ENCODE peak calls at places on chromosomes 7 and 10, in four cellular contexts. One of them, this sample, is unnamed.
A peak's percentile ranks its signal among the peaks of the same experiment; 100 is the strongest.

GRCh38 chr7:10934292-10934691 is 39.4 kb upstream of the PHF14 start:
- DNase-seq in cardiac fibroblast: peak; percentile 88
- DNase-seq in colonic mucosa: no peak
- DNase-seq in lower lobe of right lung: no peak
- DNase-seq in this sample: no peak

GRCh38 chr7:5574770-5575269 is 151.2 kb upstream of the TNRC18 start:
- DNase-seq in lower lobe of right lung: no peak
- DNase-seq in cardiac fibroblast: no peak
- DNase-seq in colonic mucosa: no peak
- DNase-seq in this sample: no peak

GRCh38 chr7:102024769-102025391 is 207.5 kb downstream of the CUX1 start:
- DNase-seq in colonic mucosa: peak; percentile 56
- DNase-seq in lower lobe of right lung: peak; percentile 17
- DNase-seq in cardiac fibroblast: no peak
- DNase-seq in this sample: no peak

GRCh38 chr10:96720422-96721206 is at the start of gene PIK3AP1:
- DNase-seq in colonic mucosa: peak; percentile 72
- DNase-seq in cardiac fibroblast: no peak
- DNase-seq in lower lobe of right lung: peak; percentile 82
- DNase-seq in this sample: no peak

GRCh38 chr10:125656523-125656922 is 26.4 kb downstream of the TEX36 start:
- DNase-seq in colonic mucosa: no peak
- DNase-seq in lower lobe of right lung: no peak
- DNase-seq in cardiac fibroblast: no peak
- DNase-seq in this sample: no peak

GRCh38 chr7:81957517-81957916 is 187.7 kb upstream of the HGF start:
- DNase-seq in colonic mucosa: no peak
- DNase-seq in cardiac fibroblast: no peak
- DNase-seq in lower lobe of right lung: no peak
- DNase-seq in this sample: no peak

GRCh38 chr10:43151371-43151770 is 13.1 kb downstream of the CSGALNACT2 start:
- DNase-seq in colonic mucosa: no peak
- DNase-seq in cardiac fibroblast: peak; percentile 57
- DNase-seq in lower lobe of right lung: no peak
- DNase-seq in this sample: no peak

GRCh38 chr7:141012696-141013344 is 1.9 kb downstream of the MRPS33 start:
- DNase-seq in cardiac fibroblast: no peak
- DNase-seq in lower lobe of right lung: no peak
- DNase-seq in colonic mucosa: no peak
- DNase-seq in this sample: peak; percentile 79

GRCh38 chr10:100509241-100509640 is 10.4 kb downstream of the SEC31B start:
- DNase-seq in cardiac fibroblast: peak; percentile 32
- DNase-seq in lower lobe of right lung: no peak
- DNase-seq in colonic mucosa: no peak
- DNase-seq in this sample: no peak

GRCh38 chr10:79101560-79101971 is 32.8 kb downstream of the ZMIZ1 start:
- DNase-seq in colonic mucosa: no peak
- DNase-seq in cardiac fibroblast: no peak
- DNase-seq in lower lobe of right lung: no peak
- DNase-seq in this sample: no peak

GRCh38 chr7:2926120-2926897 is 82.2 kb upstream of the GNA12 start:
- DNase-seq in colonic mucosa: no peak
- DNase-seq in lower lobe of right lung: peak; percentile 20
- DNase-seq in cardiac fibroblast: no peak
- DNase-seq in this sample: no peak

GRCh38 chr7:106774768-106775551 is 90.1 kb upstream of the PIK3CG start:
- DNase-seq in colonic mucosa: no peak
- DNase-seq in cardiac fibroblast: peak; percentile 56
- DNase-seq in lower lobe of right lung: peak; percentile 54
- DNase-seq in this sample: no peak

GRCh38 chr10:129494740-129495139 is 27.7 kb downstream of the MGMT start:
- DNase-seq in lower lobe of right lung: no peak
- DNase-seq in cardiac fibroblast: no peak
- DNase-seq in colonic mucosa: no peak
- DNase-seq in this sample: no peak

GRCh38 chr7:130943336-130943901 is 209.4 kb upstream of the KLF14 start:
- DNase-seq in colonic mucosa: no peak
- DNase-seq in cardiac fibroblast: peak; percentile 76
- DNase-seq in lower lobe of right lung: no peak
- DNase-seq in this sample: peak; percentile 82

GRCh38 chr10:89632824-89633223 is 12.2 kb downstream of the PANK1 start:
- DNase-seq in colonic mucosa: no peak
- DNase-seq in lower lobe of right lung: no peak
- DNase-seq in cardiac fibroblast: no peak
- DNase-seq in this sample: no peak

GRCh38 chr10:117087521-117087920 is 50.5 kb downstream of the VAX1 start:
- DNase-seq in lower lobe of right lung: no peak
- DNase-seq in cardiac fibroblast: no peak
- DNase-seq in colonic mucosa: no peak
- DNase-seq in this sample: no peak

GRCh38 chr7:43531700-43532099 is 51.2 kb upstream of the STK17A start:
- DNase-seq in lower lobe of right lung: no peak
- DNase-seq in cardiac fibroblast: no peak
- DNase-seq in colonic mucosa: no peak
- DNase-seq in this sample: no peak

GRCh38 chr10:11147723-11148122 is 130.1 kb downstream of the CELF2 start:
- DNase-seq in cardiac fibroblast: no peak
- DNase-seq in colonic mucosa: no peak
- DNase-seq in lower lobe of right lung: peak; percentile 56
- DNase-seq in this sample: no peak

GRCh38 chr7:49228447-49228846 is 304.1 kb downstream of the CDC14C start:
- DNase-seq in cardiac fibroblast: no peak
- DNase-seq in colonic mucosa: no peak
- DNase-seq in lower lobe of right lung: no peak
- DNase-seq in this sample: peak; percentile 14

GRCh38 chr7:92010215-92010614 is 69.6 kb downstream of the AKAP9 start:
- DNase-seq in colonic mucosa: no peak
- DNase-seq in lower lobe of right lung: no peak
- DNase-seq in cardiac fibroblast: no peak
- DNase-seq in this sample: peak; percentile 73

GRCh38 chr7:114519215-114519614 is 104.6 kb downstream of the FOXP2 start:
- DNase-seq in lower lobe of right lung: no peak
- DNase-seq in cardiac fibroblast: peak; percentile 37
- DNase-seq in colonic mucosa: no peak
- DNase-seq in this sample: no peak

GRCh38 chr7:148264933-148265557 is 325.5 kb upstream of the C7orf33 start:
- DNase-seq in colonic mucosa: no peak
- DNase-seq in lower lobe of right lung: no peak
- DNase-seq in cardiac fibroblast: peak; percentile 46
- DNase-seq in this sample: peak; percentile 65

GRCh38 chr7:31692451-31692850 is 5.4 kb downstream of the PPP1R17 start:
- DNase-seq in cardiac fibroblast: no peak
- DNase-seq in colonic mucosa: no peak
- DNase-seq in lower lobe of right lung: no peak
- DNase-seq in this sample: no peak

GRCh38 chr10:75652136-75652535 is 220.7 kb downstream of the LRMDA start:
- DNase-seq in lower lobe of right lung: no peak
- DNase-seq in colonic mucosa: no peak
- DNase-seq in cardiac fibroblast: peak; percentile 60
- DNase-seq in this sample: no peak

GRCh38 chr7:115635876-115636275 is 394.7 kb downstream of the TFEC start:
- DNase-seq in colonic mucosa: no peak
- DNase-seq in lower lobe of right lung: no peak
- DNase-seq in cardiac fibroblast: no peak
- DNase-seq in this sample: no peak

GRCh38 chr10:3048114-3049019 is 19.0 kb upstream of the PFKP start:
- DNase-seq in colonic mucosa: no peak
- DNase-seq in lower lobe of right lung: no peak
- DNase-seq in cardiac fibroblast: peak; percentile 37
- DNase-seq in this sample: no peak

GRCh38 chr7:50812847-50813475 is 30.3 kb upstream of the GRB10 start:
- DNase-seq in lower lobe of right lung: peak; percentile 72
- DNase-seq in cardiac fibroblast: peak; percentile 81
- DNase-seq in colonic mucosa: peak; percentile 84
- DNase-seq in this sample: peak; percentile 84

GRCh38 chr10:118752401-118752800 is 2.4 kb downstream of the CACUL1 start:
- DNase-seq in cardiac fibroblast: no peak
- DNase-seq in colonic mucosa: no peak
- DNase-seq in lower lobe of right lung: no peak
- DNase-seq in this sample: no peak

GRCh38 chr7:44980393-44981034 is 1.7 kb upstream of the MYO1G start:
- DNase-seq in colonic mucosa: no peak
- DNase-seq in lower lobe of right lung: no peak
- DNase-seq in cardiac fibroblast: peak; percentile 77
- DNase-seq in this sample: peak; percentile 60

GRCh38 chr10:109982123-109982522 is 25.7 kb upstream of the ADD3 start:
- DNase-seq in colonic mucosa: no peak
- DNase-seq in lower lobe of right lung: no peak
- DNase-seq in cardiac fibroblast: peak; percentile 78
- DNase-seq in this sample: no peak

GRCh38 chr7:23347007-23347681 is 48.0 kb downstream of the MALSU1 start:
- DNase-seq in cardiac fibroblast: no peak
- DNase-seq in colonic mucosa: no peak
- DNase-seq in lower lobe of right lung: no peak
- DNase-seq in this sample: no peak

GRCh38 chr7:23350466-23350865 is 51.3 kb downstream of the MALSU1 start:
- DNase-seq in colonic mucosa: no peak
- DNase-seq in cardiac fibroblast: no peak
- DNase-seq in lower lobe of right lung: no peak
- DNase-seq in this sample: no peak

GRCh38 chr7:23349484-23350157 is 50.5 kb downstream of the MALSU1 start:
- DNase-seq in colonic mucosa: no peak
- DNase-seq in cardiac fibroblast: peak; percentile 64
- DNase-seq in lower lobe of right lung: no peak
- DNase-seq in this sample: peak; percentile 52

GRCh38 chr7:23346316-23346715 is 47.2 kb downstream of the MALSU1 start:
- DNase-seq in colonic mucosa: no peak
- DNase-seq in cardiac fibroblast: no peak
- DNase-seq in lower lobe of right lung: no peak
- DNase-seq in this sample: no peak

DNA sequence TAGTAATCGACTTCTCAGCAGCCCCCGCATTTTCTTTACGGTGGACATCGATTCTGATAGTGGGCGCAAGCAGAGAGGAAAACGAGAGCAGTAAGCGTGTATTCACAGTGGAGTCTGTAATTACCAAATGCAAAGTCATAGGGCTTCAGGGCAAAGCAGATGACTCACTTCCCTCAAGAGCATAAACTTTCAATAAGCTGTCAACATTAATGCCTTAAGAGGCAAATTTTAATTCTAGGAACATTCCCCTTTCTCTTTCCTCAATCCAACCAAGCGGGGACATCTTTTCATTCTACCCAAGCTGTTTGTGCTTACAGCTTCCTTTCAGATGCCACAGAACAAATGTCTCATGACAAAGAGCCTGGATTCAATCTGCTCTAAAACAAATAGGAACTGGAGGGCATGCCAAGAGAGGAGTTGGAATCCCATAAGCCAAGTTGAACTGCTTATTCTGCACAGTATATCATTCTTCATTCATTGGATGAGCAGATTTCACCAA is 48.6 kb downstream of the MALSU1 start:
- DNase-seq in lower lobe of right lung: no peak
- DNase-seq in colonic mucosa: no peak
- DNase-seq in cardiac fibroblast: peak; percentile 83
- DNase-seq in this sample: peak; percentile 88
- H3K4me3 ChIP-seq in lower lobe of right lung: no peak overlapping the region
- H3K4me3 ChIP-seq in colonic mucosa: no peak overlapping the region
- H3K4me3 ChIP-seq in cardiac fibroblast: no peak overlapping the region
- H3K4me3 ChIP-seq in this sample: no peak overlapping the region

DNA sequence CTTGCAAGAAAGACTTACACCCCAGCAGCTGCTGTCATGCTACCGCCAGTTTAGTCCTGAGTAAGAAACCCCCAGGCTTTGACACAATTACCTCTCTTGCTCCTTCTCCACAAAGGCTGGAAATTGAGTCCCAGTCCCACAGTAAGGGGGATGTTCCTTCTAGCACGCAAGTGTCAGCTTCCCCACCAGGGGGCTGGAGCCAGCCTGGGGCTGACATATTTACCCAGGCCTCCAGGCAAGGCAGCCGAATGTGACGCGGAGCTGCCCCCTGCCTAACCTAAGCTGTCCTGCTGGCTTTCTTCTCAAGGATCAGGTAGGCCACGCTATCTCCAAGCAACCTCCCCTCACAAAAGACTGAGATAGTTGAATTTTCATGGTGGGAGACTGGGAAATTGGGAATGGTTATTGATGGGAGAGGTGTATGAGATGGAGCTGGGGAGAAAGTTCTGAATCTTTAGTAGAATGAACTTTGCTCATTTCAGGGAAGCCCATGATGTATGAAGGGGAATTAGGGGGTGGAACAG is 19.2 kb upstream of the BMPER start:
- DNase-seq in lower lobe of right lung: no peak
- DNase-seq in colonic mucosa: no peak
- DNase-seq in cardiac fibroblast: no peak
- DNase-seq in this sample: no peak
- TF ChIP-seq CTCF in lower lobe of right lung: no peak
- TF ChIP-seq CTCF in colonic mucosa: no peak
- TF ChIP-seq CTCF in cardiac fibroblast: peak; percentile 46
- TF ChIP-seq CTCF in this sample: no peak

DNA sequence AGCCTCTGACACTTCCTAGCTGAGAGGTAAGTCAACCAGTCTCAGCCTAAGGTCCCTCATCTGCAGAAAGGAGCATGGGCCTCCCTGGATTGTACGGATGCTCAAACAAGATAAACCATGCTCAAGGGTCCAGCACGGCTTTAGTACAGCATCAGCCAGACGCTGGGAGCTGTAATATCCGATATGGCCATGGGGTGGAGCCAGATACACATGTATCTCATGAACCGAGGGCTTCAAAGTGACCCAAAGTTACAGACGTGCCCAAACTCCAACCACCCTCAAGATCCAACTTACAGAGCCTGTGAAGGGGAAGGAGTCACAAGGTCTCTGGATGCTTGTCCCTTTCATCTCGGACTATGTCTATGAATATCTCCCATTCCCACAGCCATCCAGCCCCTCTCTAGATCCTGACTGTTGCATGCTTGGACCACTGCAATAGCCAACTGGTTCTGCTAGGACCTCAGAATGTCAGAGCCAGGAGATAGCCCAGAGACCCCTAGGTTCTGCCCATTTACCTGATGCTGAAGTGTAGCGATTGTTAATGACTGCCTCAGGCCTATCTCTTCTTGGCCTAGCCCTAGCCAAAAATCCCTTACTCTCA is 142.4 kb downstream of the SH3PXD2A start:
- DNase-seq in lower lobe of right lung: peak; percentile 73
- DNase-seq in colonic mucosa: peak; percentile 89
- DNase-seq in cardiac fibroblast: peak; percentile 85
- DNase-seq in this sample: peak; percentile 73
- H3K4me3 ChIP-seq in lower lobe of right lung: no peak overlapping the region
- H3K4me3 ChIP-seq in colonic mucosa: no peak overlapping the region
- H3K4me3 ChIP-seq in cardiac fibroblast: no peak overlapping the region
- H3K4me3 ChIP-seq in this sample: no peak overlapping the region

DNA sequence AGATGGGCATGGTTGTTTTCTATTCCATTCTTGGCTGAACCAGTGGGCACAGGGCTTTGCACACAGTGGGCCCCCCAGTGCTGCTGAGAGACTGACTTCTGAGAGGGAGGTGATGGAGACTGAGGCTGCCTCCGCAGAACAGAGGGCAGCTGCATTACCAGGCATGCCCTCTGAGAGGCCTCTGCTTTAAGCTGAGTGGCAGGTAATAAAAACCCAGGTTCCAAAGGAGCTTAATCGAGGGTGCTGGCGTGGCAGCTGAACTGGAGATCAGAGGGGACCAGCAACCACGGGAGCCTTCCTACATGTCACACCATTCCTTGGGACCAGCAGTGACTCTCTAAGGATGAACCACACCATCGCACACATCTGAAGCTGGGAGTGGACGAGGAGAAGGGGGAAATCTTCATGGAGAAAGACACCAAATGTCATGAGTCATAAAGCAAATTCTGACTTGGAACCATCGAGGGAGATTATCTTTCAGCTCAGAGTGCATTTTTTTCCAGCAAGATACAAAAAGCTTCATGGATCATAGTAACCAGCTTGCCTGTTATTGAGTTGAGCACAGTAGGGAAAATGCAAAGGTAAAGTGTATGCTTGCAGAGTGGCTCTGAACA is 24.6 kb downstream of the HIPK2 start:
- DNase-seq in cardiac fibroblast: no peak
- DNase-seq in colonic mucosa: no peak
- DNase-seq in lower lobe of right lung: no peak
- DNase-seq in this sample: no peak
- TF ChIP-seq CTCF in cardiac fibroblast: peak; percentile 18
- TF ChIP-seq CTCF in colonic mucosa: peak; percentile 31
- TF ChIP-seq CTCF in lower lobe of right lung: no peak
- TF ChIP-seq CTCF in this sample: no peak

This sample was measured in epithelial cell of esophagus.